ENCODE peak calls at places on chromosomes 6 and 20, in ten cellular contexts. Z, M, Y, A, B, P, O, L, K and I are unnamed samples. For H3K9me3, the result is how much of the 10 kb centered on the place peaks cover.

GRCh38 chr6:56766806-56767178 is 124.1 kb upstream of the DST start:
- DNase-seq in Z (no peak), O (peak), M (no peak), A (no peak), L (no peak), P (no peak), Y (no peak), K (no peak), B (no peak), I (no peak)

GRCh38 chr20:61936701-61937131 is 129.0 kb downstream of the TAF4 start:
- DNase-seq in L (no peak), P (no peak), B (no peak), A (no peak), Y (no peak), K (no peak), O (no peak), M (peak), Z (no peak), I (no peak)

GRCh38 chr6:2127484-2127911 is 117.9 kb downstream of the GMDS start:
- DNase-seq in B (no peak), K (peak), O (no peak), A (no peak), Z (no peak), P (no peak), L (no peak), M (no peak), Y (no peak), I (no peak)

GRCh38 chr20:10710995-10711775 is 37.4 kb upstream of the JAG1 start:
- DNase-seq in K (no peak), Z (peak), O (peak), L (no peak), A (no peak), B (peak), M (no peak), Y (no peak), P (no peak), I (no peak)

GRCh38 chr6:113564401-113565161 is 292.6 kb upstream of the MARCKS start:
- DNase-seq in P (no peak), K (peak), Z (no peak), M (no peak), L (peak), Y (peak), B (peak), O (peak), A (no peak), I (no peak)

GRCh38 chr20:50292324-50293243 is 102.0 kb downstream of the CEBPB start:
- DNase-seq in Z (peak), O (peak), B (peak), K (peak), L (no peak), P (no peak), A (no peak), M (no peak), Y (no peak), I (no peak)

GRCh38 chr6:4133941-4134838 is 1.2 kb downstream of the ECI2 start:
- DNase-seq in M (no peak), L (peak), K (no peak), Y (no peak), P (no peak), O (no peak), A (no peak), Z (peak), B (peak), I (no peak)

GRCh38 chr6:79601020-79601609 is 30.0 kb upstream of the SH3BGRL2 start:
- DNase-seq in K (no peak), P (no peak), O (peak), M (no peak), B (no peak), L (no peak), Z (peak), Y (no peak), A (no peak), I (no peak)

GRCh38 chr20:53950031-53950430 is 120.4 kb downstream of the BCAS1 start:
- DNase-seq in B (no peak), K (no peak), L (no peak), Z (no peak), M (no peak), A (no peak), O (peak), P (no peak), Y (no peak), I (no peak)

GRCh38 chr6:161796726-161797125 is 522.9 kb upstream of the AGPAT4 start:
- DNase-seq in O (no peak), Z (no peak), K (no peak), L (no peak), Y (no peak), P (no peak), B (no peak), A (no peak), M (no peak), I (no peak)

GRCh38 chr6:54083301-54083700 is 27.9 kb upstream of the MLIP start:
- DNase-seq in M (no peak), A (no peak), Z (no peak), K (no peak), Y (no peak), P (no peak), B (no peak), O (no peak), L (no peak), I (no peak)

GRCh38 chr6:22476811-22477210 is 92.6 kb upstream of the HDGFL1 start:
- DNase-seq in B (no peak), Y (no peak), Z (no peak), L (no peak), A (no peak), M (no peak), P (no peak), O (peak), K (no peak), I (no peak)

GRCh38 chr6:22470454-22471368 is 98.7 kb upstream of the HDGFL1 start:
- DNase-seq in L (peak), M (no peak), Z (peak), A (no peak), K (peak), B (peak), P (no peak), O (peak), Y (no peak), I (no peak)

GRCh38 chr6:22471369-22471690 is 98.0 kb upstream of the HDGFL1 start:
- DNase-seq in M (no peak), O (no peak), Y (no peak), P (no peak), B (no peak), K (no peak), Z (no peak), L (no peak), A (no peak), I (no peak)

GRCh38 chr6:22471746-22472145 is 97.6 kb upstream of the HDGFL1 start:
- DNase-seq in O (no peak), P (no peak), M (no peak), A (no peak), Z (no peak), Y (no peak), B (no peak), L (no peak), K (no peak), I (no peak)

DNA sequence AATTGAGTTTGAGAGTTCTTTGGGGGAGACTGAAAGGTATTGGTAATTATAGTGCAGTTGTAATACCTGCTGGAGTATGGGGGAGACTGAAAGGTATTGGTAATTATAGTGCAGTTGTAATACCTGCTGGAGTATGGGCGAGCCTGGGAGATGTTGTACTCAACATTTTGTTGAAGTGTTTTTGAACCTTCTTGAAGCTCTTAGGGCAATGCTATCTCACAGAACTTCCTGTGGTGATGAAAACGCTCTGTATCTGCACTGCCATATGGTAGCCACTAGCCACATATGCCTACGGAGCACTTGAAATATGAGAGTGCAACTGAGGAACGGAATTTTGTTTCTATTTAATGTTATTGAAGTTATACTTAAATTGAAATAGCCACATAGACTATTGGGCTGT is 95.1 kb upstream of the HDGFL1 start:
- DNase-seq in P (no peak), K (no peak), Y (no peak), O (no peak), M (no peak), L (no peak), Z (no peak), A (no peak), B (no peak), I (no peak)
- H3K9me3 ChIP-seq in P (under half), K (under half), Y (under half), O (under half), M (under half), L (under half), Z (under half), A (under half), B (under half), I (under half)

GRCh38 chr6:18823782-18824386 is 436.7 kb downstream of the RNF144B start:
- DNase-seq in A (no peak), O (peak), K (no peak), L (peak), M (no peak), Y (no peak), B (no peak), Z (no peak), P (peak), I (no peak)
- H3K9me3 ChIP-seq in A (under half), O (under half), K (under half), L (under half), M (under half), Y (under half), B (under half), Z (under half), P (under half), I (under half)

GRCh38 chr20:25083141-25083772 is 1.3 kb upstream of the VSX1 start:
- DNase-seq in L (peak), M (peak), A (no peak), P (no peak), Y (no peak), Z (no peak), B (no peak), O (no peak), K (no peak), I (no peak)

GRCh38 chr20:25082498-25082873 is 545 bp upstream of the VSX1 start:
- DNase-seq in B (no peak), M (peak), A (no peak), O (no peak), K (no peak), Y (no peak), L (peak), Z (no peak), P (no peak), I (no peak)

GRCh38 chr20:25083773-25084615 is 2.1 kb upstream of the VSX1 start:
- DNase-seq in O (no peak), A (no peak), M (peak), K (no peak), L (peak), Y (no peak), B (peak), P (no peak), Z (no peak), I (no peak)

GRCh38 chr20:25085756-25086495 is 4.0 kb upstream of the VSX1 start:
- DNase-seq in O (no peak), Y (no peak), A (no peak), P (no peak), L (no peak), B (no peak), K (no peak), M (peak), Z (no peak), I (no peak)

GRCh38 chr20:25084616-25085187 is 2.8 kb upstream of the VSX1 start:
- DNase-seq in Y (no peak), P (no peak), Z (peak), M (peak), K (no peak), L (peak), O (no peak), B (no peak), A (no peak), I (no peak)
- H3K9me3 ChIP-seq in Y (under half), P (under half), Z (under half), M (under half), K (under half), L (under half), O (under half), B (under half), A (under half), I (under half)

DNA sequence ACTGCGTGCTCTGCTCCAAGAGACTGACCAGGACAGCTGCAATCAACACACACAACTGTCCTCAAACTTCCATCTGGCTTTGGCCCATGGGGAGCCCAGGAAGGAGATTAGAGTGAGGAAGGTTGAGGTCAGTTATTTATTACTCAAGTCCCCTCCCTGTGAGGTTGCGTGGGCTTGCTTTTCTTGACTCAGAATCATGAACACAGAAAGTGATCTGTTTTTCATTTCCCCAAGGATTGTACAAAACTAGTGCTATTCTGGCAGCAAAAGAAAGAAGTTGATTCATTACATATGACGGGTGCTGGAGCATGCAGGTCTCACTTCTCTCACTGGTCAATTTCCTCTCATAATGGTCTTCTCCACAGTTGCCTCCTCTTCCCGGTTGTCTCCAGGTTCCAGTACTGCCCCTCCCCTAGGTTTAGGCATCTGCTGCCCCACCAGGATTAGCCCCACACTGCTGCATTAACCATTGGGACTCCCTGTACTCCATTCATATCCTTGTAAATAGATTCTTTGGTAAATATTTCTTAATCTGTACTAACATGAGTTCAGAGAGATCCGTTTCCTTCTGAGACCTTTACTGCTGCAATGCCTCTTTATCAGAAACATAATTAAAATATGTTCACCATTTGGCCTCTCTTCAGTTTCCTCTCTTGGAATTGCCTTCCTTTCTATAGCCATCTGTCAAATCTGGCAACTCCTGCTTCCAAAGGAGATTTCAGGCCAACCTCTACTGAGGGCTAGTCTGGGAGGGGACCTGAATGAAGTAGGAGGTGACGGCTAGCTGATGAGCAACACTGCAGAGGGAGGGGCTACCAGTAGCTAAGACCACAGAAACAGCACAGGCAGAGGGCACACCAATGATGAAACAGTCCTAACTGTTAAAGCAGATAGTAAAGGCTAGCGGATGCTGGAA is 888.8 kb downstream of the QKI start:
- DNase-seq in Y (no peak), O (no peak), P (no peak), A (no peak), Z (no peak), K (peak), M (no peak), L (no peak), B (no peak), I (no peak)
- H3K9me3 ChIP-seq in Y (under half), O (under half), P (under half), A (under half), Z (under half), K (under half), M (under half), L (under half), B (under half), I (under half)

GRCh38 chr20:55701467-55701866 is 303.9 kb downstream of the CBLN4 start:
- DNase-seq in Y (no peak), A (no peak), L (no peak), M (no peak), K (no peak), B (no peak), Z (no peak), P (no peak), O (no peak), I (no peak)
- H3K9me3 ChIP-seq in Y (under half), A (under half), L (under half), M (under half), K (under half), B (under half), Z (under half), P (under half), O (under half), I (under half)

GRCh38 chr20:42598586-42598985 is 591.1 kb downstream of the PTPRT start:
- DNase-seq in A (no peak), L (no peak), Y (no peak), Z (no peak), O (no peak), M (no peak), B (no peak), P (no peak), K (no peak), I (no peak)

GRCh38 chr20:42604998-42605970 is 584.4 kb downstream of the PTPRT start:
- DNase-seq in Z (no peak), L (no peak), O (no peak), B (no peak), Y (no peak), M (no peak), P (no peak), A (no peak), K (no peak), I (no peak)

GRCh38 chr20:42603655-42604054 is 586.1 kb downstream of the PTPRT start:
- DNase-seq in Y (no peak), P (no peak), M (no peak), O (no peak), K (no peak), B (no peak), Z (no peak), A (no peak), L (no peak), I (no peak)
- H3K9me3 ChIP-seq in Y (under half), P (under half), M (under half), O (under half), K (under half), B (under half), Z (under half), A (under half), L (under half), I (under half)